ENCODE peak calls at places on chromosomes 13 and 19, in seven cellular contexts. One of them, this sample, is unnamed.

GRCh38 chr13:85412448-85412847 is 386.8 kb downstream of the SLITRK6 start:
- DNase-seq in LoVo: no peak
- DNase-seq in activated CD8-positive, alpha-beta memory T cell treated with anti-CD3 and anti-CD28 coated beads, Interleukin-2, amount 10 ng/mL, durations not matched to agents 7 days and 5 days: no peak
- DNase-seq in HFFc6: no peak
- DNase-seq in mammary epithelial cell: no peak
- DNase-seq in ovary: no peak
- DNase-seq in cardiac muscle cell: no peak
- DNase-seq in this sample: no peak

GRCh38 chr13:96822900-96823299 is 171.4 kb downstream of the OXGR1 start:
- DNase-seq in LoVo: peak
- DNase-seq in mammary epithelial cell: peak
- DNase-seq in activated CD8-positive, alpha-beta memory T cell treated with anti-CD3 and anti-CD28 coated beads, Interleukin-2, amount 10 ng/mL, durations not matched to agents 7 days and 5 days: no peak
- DNase-seq in cardiac muscle cell: peak
- DNase-seq in ovary: no peak
- DNase-seq in HFFc6: no peak
- DNase-seq in this sample: no peak

GRCh38 chr13:50403311-50403710 is 388.1 kb downstream of the KCNRG start:
- DNase-seq in HFFc6: no peak
- DNase-seq in LoVo: no peak
- DNase-seq in ovary: no peak
- DNase-seq in mammary epithelial cell: no peak
- DNase-seq in activated CD8-positive, alpha-beta memory T cell treated with anti-CD3 and anti-CD28 coated beads, Interleukin-2, amount 10 ng/mL, durations not matched to agents 7 days and 5 days: no peak
- DNase-seq in cardiac muscle cell: no peak
- DNase-seq in this sample: no peak

GRCh38 chr19:17075860-17076538 is 422 bp downstream of the MYO9B start:
- DNase-seq in cardiac muscle cell: peak
- DNase-seq in mammary epithelial cell: peak
- DNase-seq in HFFc6: no peak
- DNase-seq in LoVo: peak
- DNase-seq in ovary: peak
- DNase-seq in activated CD8-positive, alpha-beta memory T cell treated with anti-CD3 and anti-CD28 coated beads, Interleukin-2, amount 10 ng/mL, durations not matched to agents 7 days and 5 days: peak
- DNase-seq in this sample: peak

GRCh38 chr13:60797112-60797511 is 400.1 kb downstream of the TDRD3 start:
- DNase-seq in cardiac muscle cell: no peak
- DNase-seq in mammary epithelial cell: no peak
- DNase-seq in ovary: no peak
- DNase-seq in HFFc6: no peak
- DNase-seq in activated CD8-positive, alpha-beta memory T cell treated with anti-CD3 and anti-CD28 coated beads, Interleukin-2, amount 10 ng/mL, durations not matched to agents 7 days and 5 days: no peak
- DNase-seq in LoVo: no peak
- DNase-seq in this sample: no peak

GRCh38 chr13:45847554-45848224 is 3.9 kb downstream of the SIAH3 start:
- DNase-seq in LoVo: no peak
- DNase-seq in cardiac muscle cell: peak
- DNase-seq in ovary: no peak
- DNase-seq in HFFc6: no peak
- DNase-seq in activated CD8-positive, alpha-beta memory T cell treated with anti-CD3 and anti-CD28 coated beads, Interleukin-2, amount 10 ng/mL, durations not matched to agents 7 days and 5 days: peak
- DNase-seq in mammary epithelial cell: no peak
- DNase-seq in this sample: no peak

GRCh38 chr19:50660083-50660366 is 10.8 kb downstream of the C19orf81 start:
- DNase-seq in activated CD8-positive, alpha-beta memory T cell treated with anti-CD3 and anti-CD28 coated beads, Interleukin-2, amount 10 ng/mL, durations not matched to agents 7 days and 5 days: no peak
- DNase-seq in mammary epithelial cell: no peak
- DNase-seq in LoVo: no peak
- DNase-seq in ovary: no peak
- DNase-seq in HFFc6: no peak
- DNase-seq in cardiac muscle cell: no peak
- DNase-seq in this sample: no peak

GRCh38 chr19:41995959-41996797 is 2.1 kb upstream of the ATP1A3 start:
- DNase-seq in activated CD8-positive, alpha-beta memory T cell treated with anti-CD3 and anti-CD28 coated beads, Interleukin-2, amount 10 ng/mL, durations not matched to agents 7 days and 5 days: no peak
- DNase-seq in ovary: no peak
- DNase-seq in HFFc6: no peak
- DNase-seq in cardiac muscle cell: no peak
- DNase-seq in mammary epithelial cell: no peak
- DNase-seq in LoVo: no peak
- DNase-seq in this sample: no peak

GRCh38 chr13:23510979-23511735 is 59.1 kb upstream of the TNFRSF19 start:
- DNase-seq in LoVo: no peak
- DNase-seq in ovary: no peak
- DNase-seq in cardiac muscle cell: peak
- DNase-seq in mammary epithelial cell: peak
- DNase-seq in HFFc6: peak
- DNase-seq in activated CD8-positive, alpha-beta memory T cell treated with anti-CD3 and anti-CD28 coated beads, Interleukin-2, amount 10 ng/mL, durations not matched to agents 7 days and 5 days: no peak
- DNase-seq in this sample: no peak

GRCh38 chr13:35791191-35791902 is 314.9 kb upstream of the MAB21L1 start:
- DNase-seq in HFFc6: peak
- DNase-seq in LoVo: no peak
- DNase-seq in activated CD8-positive, alpha-beta memory T cell treated with anti-CD3 and anti-CD28 coated beads, Interleukin-2, amount 10 ng/mL, durations not matched to agents 7 days and 5 days: no peak
- DNase-seq in mammary epithelial cell: no peak
- DNase-seq in cardiac muscle cell: peak
- DNase-seq in ovary: no peak
- DNase-seq in this sample: no peak

GRCh38 chr13:72221276-72221962 is 354.4 kb upstream of the DACH1 start:
- DNase-seq in ovary: no peak
- DNase-seq in LoVo: peak
- DNase-seq in activated CD8-positive, alpha-beta memory T cell treated with anti-CD3 and anti-CD28 coated beads, Interleukin-2, amount 10 ng/mL, durations not matched to agents 7 days and 5 days: no peak
- DNase-seq in mammary epithelial cell: peak
- DNase-seq in cardiac muscle cell: peak
- DNase-seq in HFFc6: no peak
- DNase-seq in this sample: peak

GRCh38 chr13:29859971-29860370 is 9.6 kb upstream of the UBL3 start:
- DNase-seq in LoVo: no peak
- DNase-seq in activated CD8-positive, alpha-beta memory T cell treated with anti-CD3 and anti-CD28 coated beads, Interleukin-2, amount 10 ng/mL, durations not matched to agents 7 days and 5 days: no peak
- DNase-seq in ovary: no peak
- DNase-seq in HFFc6: peak
- DNase-seq in cardiac muscle cell: peak
- DNase-seq in mammary epithelial cell: peak
- DNase-seq in this sample: no peak

GRCh38 chr19:44891016-44891882 is at the start of gene TOMM40:
- DNase-seq in cardiac muscle cell: no peak
- DNase-seq in ovary: peak
- DNase-seq in activated CD8-positive, alpha-beta memory T cell treated with anti-CD3 and anti-CD28 coated beads, Interleukin-2, amount 10 ng/mL, durations not matched to agents 7 days and 5 days: peak
- DNase-seq in mammary epithelial cell: no peak
- DNase-seq in LoVo: no peak
- DNase-seq in HFFc6: peak
- DNase-seq in this sample: peak

GRCh38 chr13:29935309-29935981 is 85.0 kb upstream of the UBL3 start:
- DNase-seq in mammary epithelial cell: no peak
- DNase-seq in HFFc6: no peak
- DNase-seq in ovary: no peak
- DNase-seq in cardiac muscle cell: no peak
- DNase-seq in activated CD8-positive, alpha-beta memory T cell treated with anti-CD3 and anti-CD28 coated beads, Interleukin-2, amount 10 ng/mL, durations not matched to agents 7 days and 5 days: peak
- DNase-seq in LoVo: no peak
- DNase-seq in this sample: peak

GRCh38 chr13:106530907-106531520 is 4.4 kb downstream of the EFNB2 start:
- DNase-seq in activated CD8-positive, alpha-beta memory T cell treated with anti-CD3 and anti-CD28 coated beads, Interleukin-2, amount 10 ng/mL, durations not matched to agents 7 days and 5 days: no peak
- DNase-seq in HFFc6: no peak
- DNase-seq in ovary: no peak
- DNase-seq in cardiac muscle cell: no peak
- DNase-seq in mammary epithelial cell: no peak
- DNase-seq in LoVo: no peak
- DNase-seq in this sample: no peak

GRCh38 chr13:63625869-63626268 is 2210.2 kb upstream of the PCDH20 start:
- DNase-seq in ovary: no peak
- DNase-seq in HFFc6: no peak
- DNase-seq in cardiac muscle cell: no peak
- DNase-seq in activated CD8-positive, alpha-beta memory T cell treated with anti-CD3 and anti-CD28 coated beads, Interleukin-2, amount 10 ng/mL, durations not matched to agents 7 days and 5 days: no peak
- DNase-seq in LoVo: no peak
- DNase-seq in mammary epithelial cell: no peak
- DNase-seq in this sample: no peak

GRCh38 chr19:35107541-35107939 is 8.1 kb upstream of the FXYD3 start:
- DNase-seq in ovary: no peak
- DNase-seq in cardiac muscle cell: peak
- DNase-seq in LoVo: peak
- DNase-seq in HFFc6: no peak
- DNase-seq in mammary epithelial cell: peak
- DNase-seq in activated CD8-positive, alpha-beta memory T cell treated with anti-CD3 and anti-CD28 coated beads, Interleukin-2, amount 10 ng/mL, durations not matched to agents 7 days and 5 days: no peak
- DNase-seq in this sample: no peak

GRCh38 chr19:48480151-48480475 is 10.9 kb downstream of the CYTH2 start:
- DNase-seq in activated CD8-positive, alpha-beta memory T cell treated with anti-CD3 and anti-CD28 coated beads, Interleukin-2, amount 10 ng/mL, durations not matched to agents 7 days and 5 days: no peak
- DNase-seq in mammary epithelial cell: no peak
- DNase-seq in cardiac muscle cell: peak
- DNase-seq in HFFc6: no peak
- DNase-seq in LoVo: no peak
- DNase-seq in ovary: peak
- DNase-seq in this sample: peak

GRCh38 chr19:29871143-29871542 is 59.4 kb downstream of the CCNE1 start:
- DNase-seq in activated CD8-positive, alpha-beta memory T cell treated with anti-CD3 and anti-CD28 coated beads, Interleukin-2, amount 10 ng/mL, durations not matched to agents 7 days and 5 days: no peak
- DNase-seq in ovary: no peak
- DNase-seq in cardiac muscle cell: no peak
- DNase-seq in LoVo: no peak
- DNase-seq in mammary epithelial cell: no peak
- DNase-seq in HFFc6: no peak
- DNase-seq in this sample: no peak

GRCh38 chr19:43674630-43674982 is 4.6 kb upstream of the PLAUR start:
- DNase-seq in activated CD8-positive, alpha-beta memory T cell treated with anti-CD3 and anti-CD28 coated beads, Interleukin-2, amount 10 ng/mL, durations not matched to agents 7 days and 5 days: no peak
- DNase-seq in LoVo: peak
- DNase-seq in mammary epithelial cell: peak
- DNase-seq in cardiac muscle cell: peak
- DNase-seq in ovary: no peak
- DNase-seq in HFFc6: no peak
- DNase-seq in this sample: no peak

GRCh38 chr19:13154911-13155471 is 4.8 kb downstream of the IER2 start:
- DNase-seq in mammary epithelial cell: peak
- DNase-seq in activated CD8-positive, alpha-beta memory T cell treated with anti-CD3 and anti-CD28 coated beads, Interleukin-2, amount 10 ng/mL, durations not matched to agents 7 days and 5 days: peak
- DNase-seq in LoVo: peak
- DNase-seq in ovary: peak
- DNase-seq in cardiac muscle cell: peak
- DNase-seq in HFFc6: peak
- DNase-seq in this sample: peak

GRCh38 chr13:77028202-77028601 is 1.2 kb upstream of the FBXL3 start:
- DNase-seq in HFFc6: peak
- DNase-seq in mammary epithelial cell: peak
- DNase-seq in cardiac muscle cell: peak
- DNase-seq in activated CD8-positive, alpha-beta memory T cell treated with anti-CD3 and anti-CD28 coated beads, Interleukin-2, amount 10 ng/mL, durations not matched to agents 7 days and 5 days: no peak
- DNase-seq in LoVo: no peak
- DNase-seq in ovary: peak
- DNase-seq in this sample: no peak

GRCh38 chr13:95276119-95276505 is 25.1 kb downstream of the ABCC4 start:
- DNase-seq in cardiac muscle cell: no peak
- DNase-seq in activated CD8-positive, alpha-beta memory T cell treated with anti-CD3 and anti-CD28 coated beads, Interleukin-2, amount 10 ng/mL, durations not matched to agents 7 days and 5 days: no peak
- DNase-seq in mammary epithelial cell: no peak
- DNase-seq in HFFc6: no peak
- DNase-seq in ovary: no peak
- DNase-seq in LoVo: no peak
- DNase-seq in this sample: no peak

GRCh38 chr19:18633321-18633720 is 3.5 kb upstream of the KLHL26 start:
- DNase-seq in HFFc6: no peak
- DNase-seq in LoVo: no peak
- DNase-seq in ovary: no peak
- DNase-seq in cardiac muscle cell: no peak
- DNase-seq in mammary epithelial cell: no peak
- DNase-seq in activated CD8-positive, alpha-beta memory T cell treated with anti-CD3 and anti-CD28 coated beads, Interleukin-2, amount 10 ng/mL, durations not matched to agents 7 days and 5 days: no peak
- DNase-seq in this sample: no peak

GRCh38 chr19:10965398-10965797 is 4.6 kb downstream of the SMARCA4 start:
- DNase-seq in ovary: no peak
- DNase-seq in cardiac muscle cell: no peak
- DNase-seq in LoVo: no peak
- DNase-seq in HFFc6: no peak
- DNase-seq in mammary epithelial cell: no peak
- DNase-seq in activated CD8-positive, alpha-beta memory T cell treated with anti-CD3 and anti-CD28 coated beads, Interleukin-2, amount 10 ng/mL, durations not matched to agents 7 days and 5 days: no peak
- DNase-seq in this sample: no peak

GRCh38 chr13:113991191-113991669 is 17.4 kb upstream of the C13orf46 start:
- DNase-seq in ovary: no peak
- DNase-seq in HFFc6: no peak
- DNase-seq in LoVo: no peak
- DNase-seq in mammary epithelial cell: no peak
- DNase-seq in cardiac muscle cell: no peak
- DNase-seq in activated CD8-positive, alpha-beta memory T cell treated with anti-CD3 and anti-CD28 coated beads, Interleukin-2, amount 10 ng/mL, durations not matched to agents 7 days and 5 days: no peak
- DNase-seq in this sample: peak

GRCh38 chr19:30739394-30739793 is 367.2 kb downstream of the ZNF536 start:
- DNase-seq in activated CD8-positive, alpha-beta memory T cell treated with anti-CD3 and anti-CD28 coated beads, Interleukin-2, amount 10 ng/mL, durations not matched to agents 7 days and 5 days: no peak
- DNase-seq in mammary epithelial cell: no peak
- DNase-seq in cardiac muscle cell: no peak
- DNase-seq in LoVo: no peak
- DNase-seq in HFFc6: no peak
- DNase-seq in ovary: no peak
- DNase-seq in this sample: no peak

GRCh38 chr13:69264362-69265334 is 843.0 kb upstream of the ATXN8OS start:
- DNase-seq in cardiac muscle cell: no peak
- DNase-seq in activated CD8-positive, alpha-beta memory T cell treated with anti-CD3 and anti-CD28 coated beads, Interleukin-2, amount 10 ng/mL, durations not matched to agents 7 days and 5 days: no peak
- DNase-seq in LoVo: no peak
- DNase-seq in HFFc6: no peak
- DNase-seq in mammary epithelial cell: no peak
- DNase-seq in ovary: no peak
- DNase-seq in this sample: no peak